ENCODE peak calls at places on chromosomes 3 and 15, in six cellular contexts. One of them, this sample, is unnamed.

GRCh38 chr3:136366289-136366688 is 116.1 kb downstream of the PCCB start:
- DNase-seq in esophagus squamous epithelium: no peak
- DNase-seq in HepG2: no peak
- DNase-seq in MM.1S: no peak
- DNase-seq in GM20000: no peak
- DNase-seq in pancreas: no peak
- DNase-seq in this sample: no peak

GRCh38 chr3:170660139-170660538 is 74.3 kb upstream of the SLC7A14 start:
- DNase-seq in HepG2: no peak
- DNase-seq in MM.1S: no peak
- DNase-seq in GM20000: no peak
- DNase-seq in esophagus squamous epithelium: no peak
- DNase-seq in pancreas: no peak
- DNase-seq in this sample: no peak

GRCh38 chr3:63979093-63979492 is 44.2 kb downstream of the PSMD6 start:
- DNase-seq in GM20000: no peak
- DNase-seq in MM.1S: no peak
- DNase-seq in esophagus squamous epithelium: no peak
- DNase-seq in HepG2: no peak
- DNase-seq in pancreas: no peak
- DNase-seq in this sample: no peak

GRCh38 chr3:110248666-110249065 is 823.0 kb upstream of the NECTIN3 start:
- DNase-seq in pancreas: no peak
- DNase-seq in MM.1S: no peak
- DNase-seq in esophagus squamous epithelium: no peak
- DNase-seq in HepG2: no peak
- DNase-seq in GM20000: no peak
- DNase-seq in this sample: no peak

GRCh38 chr3:106228271-106228670 is 359.5 kb upstream of the CBLB start:
- DNase-seq in esophagus squamous epithelium: no peak
- DNase-seq in GM20000: no peak
- DNase-seq in pancreas: no peak
- DNase-seq in HepG2: no peak
- DNase-seq in MM.1S: no peak
- DNase-seq in this sample: no peak

GRCh38 chr3:71303627-71304260 is 279.8 kb downstream of the FOXP1 start:
- DNase-seq in GM20000: no peak
- DNase-seq in MM.1S: no peak
- DNase-seq in HepG2: no peak
- DNase-seq in pancreas: no peak
- DNase-seq in esophagus squamous epithelium: no peak
- DNase-seq in this sample: no peak

GRCh38 chr3:120137548-120137947 is 43.3 kb upstream of the GSK3B start:
- DNase-seq in pancreas: no peak
- DNase-seq in MM.1S: no peak
- DNase-seq in esophagus squamous epithelium: no peak
- DNase-seq in GM20000: no peak
- DNase-seq in HepG2: no peak
- DNase-seq in this sample: no peak

GRCh38 chr3:132606085-132606484 is 9.0 kb downstream of the ACKR4 start:
- DNase-seq in MM.1S: no peak
- DNase-seq in pancreas: no peak
- DNase-seq in GM20000: no peak
- DNase-seq in esophagus squamous epithelium: no peak
- DNase-seq in HepG2: no peak
- DNase-seq in this sample: no peak

GRCh38 chr3:136195258-136196063 is 674 bp downstream of the MSL2 start:
- DNase-seq in MM.1S: peak
- DNase-seq in GM20000: peak
- DNase-seq in esophagus squamous epithelium: peak
- DNase-seq in pancreas: peak
- DNase-seq in HepG2: peak
- DNase-seq in this sample: peak

GRCh38 chr3:129614435-129614834 is 8.0 kb upstream of the PLXND1 start:
- DNase-seq in GM20000: no peak
- DNase-seq in MM.1S: no peak
- DNase-seq in esophagus squamous epithelium: no peak
- DNase-seq in HepG2: no peak
- DNase-seq in pancreas: no peak
- DNase-seq in this sample: no peak

GRCh38 chr3:39254806-39255449 is 24.9 kb downstream of the CX3CR1 start:
- DNase-seq in HepG2: no peak
- DNase-seq in esophagus squamous epithelium: no peak
- DNase-seq in pancreas: no peak
- DNase-seq in GM20000: no peak
- DNase-seq in MM.1S: no peak
- DNase-seq in this sample: no peak

GRCh38 chr15:74400915-74401757 is 32.6 kb downstream of the SEMA7A start:
- DNase-seq in GM20000: no peak
- DNase-seq in MM.1S: peak
- DNase-seq in pancreas: no peak
- DNase-seq in esophagus squamous epithelium: no peak
- DNase-seq in HepG2: no peak
- DNase-seq in this sample: no peak

GRCh38 chr3:37534940-37535339 is 326.7 kb upstream of the CTDSPL start:
- DNase-seq in pancreas: no peak
- DNase-seq in HepG2: no peak
- DNase-seq in esophagus squamous epithelium: no peak
- DNase-seq in GM20000: no peak
- DNase-seq in MM.1S: no peak
- DNase-seq in this sample: no peak

GRCh38 chr3:122795674-122795969 is 753 bp downstream of the SLC49A4 start:
- DNase-seq in GM20000: no peak
- DNase-seq in HepG2: peak
- DNase-seq in esophagus squamous epithelium: no peak
- DNase-seq in MM.1S: peak
- DNase-seq in pancreas: no peak
- DNase-seq in this sample: no peak

GRCh38 chr3:13308406-13308805 is 111.7 kb downstream of the NUP210 start:
- DNase-seq in pancreas: peak
- DNase-seq in esophagus squamous epithelium: no peak
- DNase-seq in HepG2: peak
- DNase-seq in MM.1S: no peak
- DNase-seq in GM20000: peak
- DNase-seq in this sample: no peak

GRCh38 chr3:60086811-60087210 is 1037.0 kb upstream of the CFAP20DC start:
- DNase-seq in MM.1S: no peak
- DNase-seq in GM20000: peak
- DNase-seq in HepG2: peak
- DNase-seq in esophagus squamous epithelium: no peak
- DNase-seq in pancreas: no peak
- DNase-seq in this sample: no peak

GRCh38 chr3:114221165-114221880 is 16.1 kb downstream of the ZNF80 start:
- DNase-seq in MM.1S: no peak
- DNase-seq in esophagus squamous epithelium: no peak
- DNase-seq in GM20000: no peak
- DNase-seq in pancreas: no peak
- DNase-seq in HepG2: no peak
- DNase-seq in this sample: no peak

GRCh38 chr3:49906004-49906860 is 2.6 kb upstream of the MST1R start:
- DNase-seq in HepG2: peak
- DNase-seq in GM20000: peak
- DNase-seq in MM.1S: no peak
- DNase-seq in pancreas: peak
- DNase-seq in esophagus squamous epithelium: no peak
- DNase-seq in this sample: peak

GRCh38 chr3:159260049-159260662 is 458.3 kb downstream of the MFSD1 start:
- DNase-seq in GM20000: peak
- DNase-seq in MM.1S: peak
- DNase-seq in esophagus squamous epithelium: no peak
- DNase-seq in pancreas: peak
- DNase-seq in HepG2: peak
- DNase-seq in this sample: peak

GRCh38 chr3:105527949-105528348 is 161.2 kb downstream of the ALCAM start:
- DNase-seq in esophagus squamous epithelium: no peak
- DNase-seq in MM.1S: no peak
- DNase-seq in GM20000: peak
- DNase-seq in HepG2: no peak
- DNase-seq in pancreas: no peak
- DNase-seq in this sample: no peak

GRCh38 chr15:51132384-51133139 is 37.9 kb upstream of the TNFAIP8L3 start:
- DNase-seq in esophagus squamous epithelium: no peak
- DNase-seq in HepG2: peak
- DNase-seq in GM20000: peak
- DNase-seq in pancreas: no peak
- DNase-seq in MM.1S: no peak
- DNase-seq in this sample: no peak

DNA sequence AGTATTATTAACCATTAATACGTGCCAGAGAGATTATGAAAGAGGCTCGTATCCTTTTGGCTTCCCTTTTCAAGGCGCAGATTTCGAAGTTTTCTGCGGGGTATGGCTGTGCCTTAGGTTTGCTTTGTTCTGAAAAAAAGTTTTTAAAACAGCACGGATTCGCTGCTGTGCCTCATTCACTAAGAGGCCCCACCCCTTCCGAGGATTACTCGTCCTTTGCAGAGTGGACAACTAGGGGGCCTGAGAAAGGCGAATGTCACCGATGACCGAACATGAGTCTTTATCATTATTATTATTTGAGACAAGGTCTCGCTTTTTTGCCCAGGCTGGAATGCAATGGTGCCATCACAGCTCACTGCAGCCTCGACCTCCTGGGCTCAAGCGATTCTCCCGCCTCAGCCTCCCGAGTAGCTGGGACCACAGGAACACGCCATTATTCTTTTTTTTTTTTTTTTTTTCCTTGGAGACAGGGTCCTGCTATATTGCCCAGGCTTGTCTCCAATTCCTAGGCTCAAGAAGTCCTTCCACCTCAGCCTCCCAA is 684 bp upstream of the RPS27L start:
- DNase-seq in pancreas: peak
- DNase-seq in MM.1S: peak
- DNase-seq in esophagus squamous epithelium: no peak
- DNase-seq in HepG2: peak
- DNase-seq in GM20000: peak
- DNase-seq in this sample: peak
- TF ChIP-seq CTCF in pancreas: no peak
- TF ChIP-seq CTCF in MM.1S: no peak
- TF ChIP-seq CTCF in esophagus squamous epithelium: no peak
- TF ChIP-seq CTCF in HepG2: no peak
- TF ChIP-seq CTCF in GM20000: no peak
- TF ChIP-seq CTCF in this sample: no peak

GRCh38 chr15:57526076-57526475 is 65.6 kb upstream of the MYZAP start:
- DNase-seq in pancreas: no peak
- DNase-seq in GM20000: no peak
- DNase-seq in MM.1S: no peak
- DNase-seq in esophagus squamous epithelium: no peak
- DNase-seq in HepG2: no peak
- DNase-seq in this sample: no peak

GRCh38 chr15:57526615-57527014 is 65.1 kb upstream of the MYZAP start:
- DNase-seq in HepG2: no peak
- DNase-seq in esophagus squamous epithelium: no peak
- DNase-seq in MM.1S: no peak
- DNase-seq in GM20000: no peak
- DNase-seq in pancreas: no peak
- DNase-seq in this sample: no peak

GRCh38 chr15:57528940-57529565 is 62.7 kb upstream of the MYZAP start:
- DNase-seq in HepG2: no peak
- DNase-seq in GM20000: no peak
- DNase-seq in MM.1S: no peak
- DNase-seq in esophagus squamous epithelium: no peak
- DNase-seq in pancreas: no peak
- DNase-seq in this sample: no peak

GRCh38 chr15:57525581-57525980 is 66.1 kb upstream of the MYZAP start:
- DNase-seq in MM.1S: no peak
- DNase-seq in GM20000: no peak
- DNase-seq in pancreas: no peak
- DNase-seq in HepG2: no peak
- DNase-seq in esophagus squamous epithelium: no peak
- DNase-seq in this sample: no peak

DNA sequence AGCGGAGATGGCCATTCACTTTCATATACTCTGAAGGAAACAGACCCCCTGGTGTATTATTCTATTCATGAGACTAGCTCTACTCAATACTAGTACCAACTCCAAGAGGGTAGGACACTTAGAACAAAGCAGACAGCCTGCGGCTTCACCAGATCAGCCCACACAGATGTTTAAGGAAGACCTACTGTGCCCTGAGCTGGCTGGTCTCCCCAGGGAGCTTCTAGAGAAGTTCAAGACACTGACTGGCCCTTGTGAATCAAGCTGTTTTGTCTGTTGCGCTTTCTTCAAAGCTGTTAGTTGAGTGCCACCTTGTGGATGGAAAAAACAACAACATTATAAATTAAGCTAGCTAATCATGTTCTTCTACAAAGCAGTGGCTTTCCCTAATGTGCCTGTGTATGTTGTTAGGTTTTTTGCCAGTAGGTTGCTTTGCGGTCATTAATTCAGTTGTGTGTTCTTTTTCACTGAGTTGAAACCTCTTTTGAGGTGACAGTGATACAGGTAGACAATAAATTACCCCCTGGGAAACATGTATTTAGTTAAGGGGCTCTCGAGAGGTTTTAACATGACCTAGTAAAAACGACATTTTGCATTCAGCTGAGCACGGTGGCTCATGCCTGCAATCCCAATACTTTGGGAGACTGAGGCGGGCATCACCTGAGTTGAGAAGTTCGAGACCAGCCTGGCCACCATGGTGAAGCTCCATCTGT is 64.2 kb upstream of the MYZAP start:
- DNase-seq in esophagus squamous epithelium: peak
- DNase-seq in MM.1S: peak
- DNase-seq in GM20000: peak
- DNase-seq in pancreas: peak
- DNase-seq in HepG2: peak
- DNase-seq in this sample: peak
- TF ChIP-seq CTCF in esophagus squamous epithelium: no peak
- TF ChIP-seq CTCF in MM.1S: peak
- TF ChIP-seq CTCF in GM20000: peak
- TF ChIP-seq CTCF in pancreas: peak
- TF ChIP-seq CTCF in HepG2: peak
- TF ChIP-seq CTCF in this sample: peak

DNA sequence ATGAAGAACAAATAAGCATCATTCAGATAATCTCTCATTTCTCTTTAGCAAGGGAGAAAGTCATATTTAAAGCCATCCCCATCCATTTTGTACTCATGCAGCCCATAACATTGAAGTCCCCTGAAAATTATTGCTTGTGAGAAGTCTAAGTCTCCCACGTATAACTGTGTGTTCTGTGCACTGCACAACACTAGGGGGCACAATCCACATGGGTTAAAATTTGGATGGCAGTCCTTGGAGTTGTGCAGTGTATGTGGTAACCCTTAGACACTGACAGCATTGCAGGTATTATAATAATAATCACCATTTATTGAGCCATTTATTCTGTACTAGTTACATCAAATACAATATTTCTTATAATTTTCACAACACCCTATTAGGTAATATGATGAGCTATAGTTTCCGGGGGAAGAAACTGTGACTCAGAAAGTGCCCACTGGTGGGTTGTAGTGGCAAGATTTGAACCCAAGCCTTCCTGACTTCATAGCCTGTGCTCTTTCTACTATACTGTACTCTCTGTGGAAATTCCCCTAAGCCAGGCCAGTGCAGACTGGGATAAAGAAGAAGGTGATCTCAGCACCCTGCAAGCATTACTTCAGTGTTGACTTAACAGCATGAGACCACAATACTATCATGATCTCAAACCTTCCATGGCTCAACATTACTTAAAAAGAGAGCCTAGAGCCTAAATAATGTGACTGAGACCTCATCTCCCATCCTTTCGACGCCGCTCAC is 15.7 kb downstream of the KCNAB1 start:
- DNase-seq in GM20000: no peak
- DNase-seq in MM.1S: no peak
- DNase-seq in pancreas: no peak
- DNase-seq in HepG2: no peak
- DNase-seq in esophagus squamous epithelium: no peak
- DNase-seq in this sample: no peak
- TF ChIP-seq CTCF in GM20000: no peak
- TF ChIP-seq CTCF in MM.1S: peak
- TF ChIP-seq CTCF in pancreas: no peak
- TF ChIP-seq CTCF in HepG2: peak
- TF ChIP-seq CTCF in esophagus squamous epithelium: no peak
- TF ChIP-seq CTCF in this sample: no peak

GRCh38 chr3:23916886-23917815 is at the start of the genes NKIRAS1 and RPL15:
- DNase-seq in esophagus squamous epithelium: peak
- DNase-seq in MM.1S: peak
- DNase-seq in GM20000: peak
- DNase-seq in HepG2: peak
- DNase-seq in pancreas: peak
- DNase-seq in this sample: peak
- TF ChIP-seq CTCF in esophagus squamous epithelium: peak
- TF ChIP-seq CTCF in MM.1S: peak
- TF ChIP-seq CTCF in GM20000: no peak
- TF ChIP-seq CTCF in HepG2: peak
- TF ChIP-seq CTCF in pancreas: peak
- TF ChIP-seq CTCF in this sample: peak

This sample was measured in prostate gland.